ENCODE peak calls at places on chromosome 21, in seven cellular contexts. One of them, this sample, is unnamed.

GRCh38 chr21:31873696-31874599 is 1.1 kb downstream of the HUNK start:
- DNase-seq in NCI-H1436 treated with DMSO at 0.1 percent for 48 hours: no peak
- DNase-seq in DMS153: no peak
- DNase-seq in stimulated activated CD4-positive, alpha-beta T cell treated with anti-CD3 and anti-CD28 coated beads, Interleukin-12 subunit alpha, Interleukin-12 subunit beta, amount 100 ng/mL, for 4 hours: peak
- DNase-seq in CD4-positive, alpha-beta T cell: peak
- DNase-seq in H7: peak
- DNase-seq in left lung: peak
- DNase-seq in this sample: peak

GRCh38 chr21:19810779-19811178 is 1187.4 kb upstream of the NCAM2 start:
- DNase-seq in H7: no peak
- DNase-seq in stimulated activated CD4-positive, alpha-beta T cell treated with anti-CD3 and anti-CD28 coated beads, Interleukin-12 subunit alpha, Interleukin-12 subunit beta, amount 100 ng/mL, for 4 hours: no peak
- DNase-seq in NCI-H1436 treated with DMSO at 0.1 percent for 48 hours: no peak
- DNase-seq in CD4-positive, alpha-beta T cell: no peak
- DNase-seq in DMS153: no peak
- DNase-seq in left lung: no peak
- DNase-seq in this sample: no peak

GRCh38 chr21:44299458-44300261 is at the start of gene PFKL:
- DNase-seq in H7: peak
- DNase-seq in left lung: peak
- DNase-seq in NCI-H1436 treated with DMSO at 0.1 percent for 48 hours: no peak
- DNase-seq in CD4-positive, alpha-beta T cell: peak
- DNase-seq in DMS153: no peak
- DNase-seq in stimulated activated CD4-positive, alpha-beta T cell treated with anti-CD3 and anti-CD28 coated beads, Interleukin-12 subunit alpha, Interleukin-12 subunit beta, amount 100 ng/mL, for 4 hours: peak
- DNase-seq in this sample: peak

GRCh38 chr21:16285646-16286223 is 556.0 kb downstream of the USP25 start:
- DNase-seq in DMS153: no peak
- DNase-seq in stimulated activated CD4-positive, alpha-beta T cell treated with anti-CD3 and anti-CD28 coated beads, Interleukin-12 subunit alpha, Interleukin-12 subunit beta, amount 100 ng/mL, for 4 hours: no peak
- DNase-seq in H7: no peak
- DNase-seq in left lung: no peak
- DNase-seq in CD4-positive, alpha-beta T cell: no peak
- DNase-seq in NCI-H1436 treated with DMSO at 0.1 percent for 48 hours: no peak
- DNase-seq in this sample: no peak

GRCh38 chr21:41642399-41642798 is 124.5 kb downstream of the RIPK4 start:
- DNase-seq in DMS153: no peak
- DNase-seq in left lung: no peak
- DNase-seq in CD4-positive, alpha-beta T cell: no peak
- DNase-seq in stimulated activated CD4-positive, alpha-beta T cell treated with anti-CD3 and anti-CD28 coated beads, Interleukin-12 subunit alpha, Interleukin-12 subunit beta, amount 100 ng/mL, for 4 hours: no peak
- DNase-seq in NCI-H1436 treated with DMSO at 0.1 percent for 48 hours: no peak
- DNase-seq in H7: no peak
- DNase-seq in this sample: no peak

GRCh38 chr21:29540289-29540688 is 241.6 kb downstream of the BACH1 start:
- DNase-seq in stimulated activated CD4-positive, alpha-beta T cell treated with anti-CD3 and anti-CD28 coated beads, Interleukin-12 subunit alpha, Interleukin-12 subunit beta, amount 100 ng/mL, for 4 hours: no peak
- DNase-seq in CD4-positive, alpha-beta T cell: no peak
- DNase-seq in NCI-H1436 treated with DMSO at 0.1 percent for 48 hours: no peak
- DNase-seq in left lung: no peak
- DNase-seq in H7: no peak
- DNase-seq in DMS153: no peak
- DNase-seq in this sample: no peak

GRCh38 chr21:26050857-26051256 is 119.7 kb downstream of the APP start:
- DNase-seq in left lung: no peak
- DNase-seq in CD4-positive, alpha-beta T cell: no peak
- DNase-seq in H7: no peak
- DNase-seq in stimulated activated CD4-positive, alpha-beta T cell treated with anti-CD3 and anti-CD28 coated beads, Interleukin-12 subunit alpha, Interleukin-12 subunit beta, amount 100 ng/mL, for 4 hours: no peak
- DNase-seq in NCI-H1436 treated with DMSO at 0.1 percent for 48 hours: no peak
- DNase-seq in DMS153: no peak
- DNase-seq in this sample: no peak

GRCh38 chr21:42002421-42002958 is 7.7 kb downstream of the ZBTB21 start:
- DNase-seq in stimulated activated CD4-positive, alpha-beta T cell treated with anti-CD3 and anti-CD28 coated beads, Interleukin-12 subunit alpha, Interleukin-12 subunit beta, amount 100 ng/mL, for 4 hours: peak
- DNase-seq in CD4-positive, alpha-beta T cell: peak
- DNase-seq in left lung: no peak
- DNase-seq in H7: no peak
- DNase-seq in DMS153: no peak
- DNase-seq in NCI-H1436 treated with DMSO at 0.1 percent for 48 hours: no peak
- DNase-seq in this sample: no peak

GRCh38 chr21:26169611-26170470 is 729 bp downstream of the APP start:
- DNase-seq in stimulated activated CD4-positive, alpha-beta T cell treated with anti-CD3 and anti-CD28 coated beads, Interleukin-12 subunit alpha, Interleukin-12 subunit beta, amount 100 ng/mL, for 4 hours: peak
- DNase-seq in DMS153: no peak
- DNase-seq in CD4-positive, alpha-beta T cell: peak
- DNase-seq in H7: peak
- DNase-seq in NCI-H1436 treated with DMSO at 0.1 percent for 48 hours: peak
- DNase-seq in left lung: peak
- DNase-seq in this sample: peak

GRCh38 chr21:42456457-42456856 is 39.6 kb downstream of the RSPH1 start:
- DNase-seq in left lung: no peak
- DNase-seq in stimulated activated CD4-positive, alpha-beta T cell treated with anti-CD3 and anti-CD28 coated beads, Interleukin-12 subunit alpha, Interleukin-12 subunit beta, amount 100 ng/mL, for 4 hours: peak
- DNase-seq in NCI-H1436 treated with DMSO at 0.1 percent for 48 hours: no peak
- DNase-seq in DMS153: peak
- DNase-seq in H7: no peak
- DNase-seq in CD4-positive, alpha-beta T cell: peak
- DNase-seq in this sample: no peak

GRCh38 chr21:45026833-45027232 is 47.5 kb upstream of the ADARB1 start:
- DNase-seq in H7: peak
- DNase-seq in DMS153: no peak
- DNase-seq in CD4-positive, alpha-beta T cell: no peak
- DNase-seq in stimulated activated CD4-positive, alpha-beta T cell treated with anti-CD3 and anti-CD28 coated beads, Interleukin-12 subunit alpha, Interleukin-12 subunit beta, amount 100 ng/mL, for 4 hours: no peak
- DNase-seq in NCI-H1436 treated with DMSO at 0.1 percent for 48 hours: no peak
- DNase-seq in left lung: peak
- DNase-seq in this sample: no peak

GRCh38 chr21:35298757-35299156 is 249.7 kb upstream of the RUNX1 start:
- DNase-seq in stimulated activated CD4-positive, alpha-beta T cell treated with anti-CD3 and anti-CD28 coated beads, Interleukin-12 subunit alpha, Interleukin-12 subunit beta, amount 100 ng/mL, for 4 hours: no peak
- DNase-seq in DMS153: no peak
- DNase-seq in NCI-H1436 treated with DMSO at 0.1 percent for 48 hours: no peak
- DNase-seq in CD4-positive, alpha-beta T cell: no peak
- DNase-seq in left lung: no peak
- DNase-seq in H7: no peak
- DNase-seq in this sample: no peak

GRCh38 chr21:46555678-46556077 is 49.2 kb downstream of the S100B start:
- DNase-seq in CD4-positive, alpha-beta T cell: no peak
- DNase-seq in DMS153: no peak
- DNase-seq in left lung: no peak
- DNase-seq in NCI-H1436 treated with DMSO at 0.1 percent for 48 hours: no peak
- DNase-seq in stimulated activated CD4-positive, alpha-beta T cell treated with anti-CD3 and anti-CD28 coated beads, Interleukin-12 subunit alpha, Interleukin-12 subunit beta, amount 100 ng/mL, for 4 hours: no peak
- DNase-seq in H7: no peak
- DNase-seq in this sample: no peak

GRCh38 chr21:36803051-36803709 is 104.3 kb downstream of the SIM2 start:
- DNase-seq in CD4-positive, alpha-beta T cell: no peak
- DNase-seq in left lung: no peak
- DNase-seq in NCI-H1436 treated with DMSO at 0.1 percent for 48 hours: no peak
- DNase-seq in H7: no peak
- DNase-seq in DMS153: no peak
- DNase-seq in stimulated activated CD4-positive, alpha-beta T cell treated with anti-CD3 and anti-CD28 coated beads, Interleukin-12 subunit alpha, Interleukin-12 subunit beta, amount 100 ng/mL, for 4 hours: no peak
- DNase-seq in this sample: no peak

GRCh38 chr21:33578959-33579542 is 9.4 kb downstream of the DONSON start:
- DNase-seq in left lung: no peak
- DNase-seq in H7: no peak
- DNase-seq in NCI-H1436 treated with DMSO at 0.1 percent for 48 hours: no peak
- DNase-seq in DMS153: no peak
- DNase-seq in CD4-positive, alpha-beta T cell: no peak
- DNase-seq in stimulated activated CD4-positive, alpha-beta T cell treated with anti-CD3 and anti-CD28 coated beads, Interleukin-12 subunit alpha, Interleukin-12 subunit beta, amount 100 ng/mL, for 4 hours: no peak
- DNase-seq in this sample: no peak

GRCh38 chr21:45543371-45543709 is 1.1 kb upstream of the SLC19A1 start:
- DNase-seq in CD4-positive, alpha-beta T cell: no peak
- DNase-seq in H7: no peak
- DNase-seq in DMS153: no peak
- DNase-seq in stimulated activated CD4-positive, alpha-beta T cell treated with anti-CD3 and anti-CD28 coated beads, Interleukin-12 subunit alpha, Interleukin-12 subunit beta, amount 100 ng/mL, for 4 hours: no peak
- DNase-seq in left lung: peak
- DNase-seq in NCI-H1436 treated with DMSO at 0.1 percent for 48 hours: no peak
- DNase-seq in this sample: no peak

GRCh38 chr21:45471229-45472052 is 66.5 kb downstream of the COL18A1 start:
- DNase-seq in NCI-H1436 treated with DMSO at 0.1 percent for 48 hours: no peak
- DNase-seq in stimulated activated CD4-positive, alpha-beta T cell treated with anti-CD3 and anti-CD28 coated beads, Interleukin-12 subunit alpha, Interleukin-12 subunit beta, amount 100 ng/mL, for 4 hours: no peak
- DNase-seq in left lung: peak
- DNase-seq in H7: no peak
- DNase-seq in DMS153: no peak
- DNase-seq in CD4-positive, alpha-beta T cell: no peak
- DNase-seq in this sample: no peak

GRCh38 chr21:15088483-15088882 is 23.7 kb upstream of the NRIP1 start:
- DNase-seq in left lung: no peak
- DNase-seq in DMS153: no peak
- DNase-seq in H7: no peak
- DNase-seq in CD4-positive, alpha-beta T cell: no peak
- DNase-seq in NCI-H1436 treated with DMSO at 0.1 percent for 48 hours: no peak
- DNase-seq in stimulated activated CD4-positive, alpha-beta T cell treated with anti-CD3 and anti-CD28 coated beads, Interleukin-12 subunit alpha, Interleukin-12 subunit beta, amount 100 ng/mL, for 4 hours: no peak
- DNase-seq in this sample: no peak

GRCh38 chr21:25307489-25307888 is 299.8 kb downstream of the MRPL39 start:
- DNase-seq in left lung: no peak
- DNase-seq in DMS153: no peak
- DNase-seq in CD4-positive, alpha-beta T cell: no peak
- DNase-seq in NCI-H1436 treated with DMSO at 0.1 percent for 48 hours: no peak
- DNase-seq in stimulated activated CD4-positive, alpha-beta T cell treated with anti-CD3 and anti-CD28 coated beads, Interleukin-12 subunit alpha, Interleukin-12 subunit beta, amount 100 ng/mL, for 4 hours: no peak
- DNase-seq in H7: no peak
- DNase-seq in this sample: no peak

GRCh38 chr21:42337830-42338729 is 12.7 kb downstream of the TFF2 start:
- DNase-seq in NCI-H1436 treated with DMSO at 0.1 percent for 48 hours: no peak
- DNase-seq in left lung: peak
- DNase-seq in CD4-positive, alpha-beta T cell: peak
- DNase-seq in stimulated activated CD4-positive, alpha-beta T cell treated with anti-CD3 and anti-CD28 coated beads, Interleukin-12 subunit alpha, Interleukin-12 subunit beta, amount 100 ng/mL, for 4 hours: peak
- DNase-seq in H7: peak
- DNase-seq in DMS153: peak
- DNase-seq in this sample: peak

GRCh38 chr21:35614412-35614901 is 445.9 kb downstream of the SETD4 start:
- DNase-seq in CD4-positive, alpha-beta T cell: no peak
- DNase-seq in H7: no peak
- DNase-seq in DMS153: no peak
- DNase-seq in stimulated activated CD4-positive, alpha-beta T cell treated with anti-CD3 and anti-CD28 coated beads, Interleukin-12 subunit alpha, Interleukin-12 subunit beta, amount 100 ng/mL, for 4 hours: no peak
- DNase-seq in left lung: no peak
- DNase-seq in NCI-H1436 treated with DMSO at 0.1 percent for 48 hours: no peak
- DNase-seq in this sample: no peak

GRCh38 chr21:15415541-15416261 is 314.1 kb upstream of the USP25 start:
- DNase-seq in H7: no peak
- DNase-seq in stimulated activated CD4-positive, alpha-beta T cell treated with anti-CD3 and anti-CD28 coated beads, Interleukin-12 subunit alpha, Interleukin-12 subunit beta, amount 100 ng/mL, for 4 hours: no peak
- DNase-seq in CD4-positive, alpha-beta T cell: no peak
- DNase-seq in DMS153: no peak
- DNase-seq in NCI-H1436 treated with DMSO at 0.1 percent for 48 hours: no peak
- DNase-seq in left lung: no peak
- DNase-seq in this sample: no peak

GRCh38 chr21:44416193-44416592 is 39.1 kb upstream of the LRRC3 start:
- DNase-seq in DMS153: no peak
- DNase-seq in left lung: peak
- DNase-seq in CD4-positive, alpha-beta T cell: no peak
- DNase-seq in H7: peak
- DNase-seq in NCI-H1436 treated with DMSO at 0.1 percent for 48 hours: no peak
- DNase-seq in stimulated activated CD4-positive, alpha-beta T cell treated with anti-CD3 and anti-CD28 coated beads, Interleukin-12 subunit alpha, Interleukin-12 subunit beta, amount 100 ng/mL, for 4 hours: no peak
- DNase-seq in this sample: no peak

GRCh38 chr21:40623550-40623949 is 223.4 kb downstream of the DSCAM start:
- DNase-seq in CD4-positive, alpha-beta T cell: no peak
- DNase-seq in H7: no peak
- DNase-seq in stimulated activated CD4-positive, alpha-beta T cell treated with anti-CD3 and anti-CD28 coated beads, Interleukin-12 subunit alpha, Interleukin-12 subunit beta, amount 100 ng/mL, for 4 hours: no peak
- DNase-seq in DMS153: no peak
- DNase-seq in NCI-H1436 treated with DMSO at 0.1 percent for 48 hours: no peak
- DNase-seq in left lung: no peak
- DNase-seq in this sample: no peak

GRCh38 chr21:46038871-46039397 is 57.4 kb downstream of the COL6A1 start:
- DNase-seq in NCI-H1436 treated with DMSO at 0.1 percent for 48 hours: no peak
- DNase-seq in left lung: peak
- DNase-seq in CD4-positive, alpha-beta T cell: no peak
- DNase-seq in H7: peak
- DNase-seq in DMS153: no peak
- DNase-seq in stimulated activated CD4-positive, alpha-beta T cell treated with anti-CD3 and anti-CD28 coated beads, Interleukin-12 subunit alpha, Interleukin-12 subunit beta, amount 100 ng/mL, for 4 hours: no peak
- DNase-seq in this sample: no peak

GRCh38 chr21:42624936-42625335 is 28.5 kb upstream of the PDE9A start:
- DNase-seq in CD4-positive, alpha-beta T cell: no peak
- DNase-seq in DMS153: no peak
- DNase-seq in stimulated activated CD4-positive, alpha-beta T cell treated with anti-CD3 and anti-CD28 coated beads, Interleukin-12 subunit alpha, Interleukin-12 subunit beta, amount 100 ng/mL, for 4 hours: no peak
- DNase-seq in left lung: no peak
- DNase-seq in NCI-H1436 treated with DMSO at 0.1 percent for 48 hours: no peak
- DNase-seq in H7: no peak
- DNase-seq in this sample: no peak